ENCODE peak calls at places on chromosomes 16 and 17, in nine cellular contexts. A is foreskin keratinocyte; T is tibial nerve; M is CD8-positive, alpha-beta T cell; R is adrenal gland; E is psoas muscle; D is sigmoid colon; G is heart left ventricle; S is uterus. F is an unnamed sample.

GRCh38 chr16:80231888-80232287 is 308.9 kb upstream of the DYNLRB2 start:
- DNase-seq in R (no peak), M (no peak), S (no peak), E (no peak), A (peak; percentile 91), D (no peak), T (no peak), G (no peak), F (no peak)

GRCh38 chr17:45086865-45087495 is 25.9 kb downstream of the NMT1 start:
- DNase-seq in T (no peak), D (no peak), M (no peak), R (no peak), G (no peak), A (no peak), S (no peak), E (no peak), F (no peak)

GRCh38 chr17:45043268-45043681 is 8.2 kb downstream of the DCAKD start:
- DNase-seq in S (no peak), T (no peak), D (peak; percentile 79), M (no peak), G (peak; percentile 67), R (peak; percentile 87), E (no peak), A (peak; percentile 64), F (no peak)

GRCh38 chr16:2810651-2811050 is 6.4 kb upstream of the PRSS21 start:
- DNase-seq in S (no peak), D (peak; percentile 12), A (no peak), T (no peak), G (no peak), E (no peak), R (no peak), M (no peak), F (peak; percentile 36)

GRCh38 chr17:63497708-63498483 is 21.0 kb downstream of the ACE start:
- DNase-seq in T (no peak), S (no peak), M (no peak), R (no peak), E (no peak), D (no peak), G (no peak), A (no peak), F (no peak)

GRCh38 chr17:61239953-61240352 is 159.7 kb upstream of the TBX2 start:
- DNase-seq in T (no peak), A (no peak), E (no peak), M (no peak), R (no peak), D (no peak), S (no peak), G (no peak), F (no peak)

GRCh38 chr16:13134843-13135242 is 233.4 kb downstream of the SHISA9 start:
- DNase-seq in A (no peak), G (no peak), T (no peak), E (no peak), R (no peak), S (no peak), D (no peak), M (no peak), F (no peak)

GRCh38 chr17:59800530-59800942 is 92.2 kb downstream of the TUBD1 start:
- DNase-seq in A (no peak), E (no peak), G (no peak), S (no peak), D (no peak), M (no peak), T (no peak), R (no peak), F (no peak)

GRCh38 chr16:69942099-69942491 is 9.0 kb upstream of the CLEC18A start:
- DNase-seq in R (no peak), T (peak; percentile 11), D (no peak), G (no peak), M (no peak), S (no peak), A (no peak), E (peak; percentile 53), F (no peak)

GRCh38 chr16:70789231-70789926 is 11.6 kb downstream of the VAC14 start:
- DNase-seq in R (peak; percentile 12), D (peak; percentile 82), M (no peak), A (no peak), S (peak; percentile 86), E (peak; percentile 74), G (no peak), T (peak; percentile 93), F (no peak)

GRCh38 chr17:81279278-81280073 is 15.6 kb downstream of the SLC38A10 start:
- DNase-seq in E (no peak), D (no peak), A (no peak), R (no peak), T (no peak), M (no peak), S (no peak), G (peak; percentile 13), F (no peak)

GRCh38 chr16:12317856-12318591 is 341.5 kb downstream of the SNX29 start:
- DNase-seq in S (no peak), R (peak; percentile 10), M (no peak), G (no peak), D (no peak), A (peak; percentile 85), E (no peak), T (no peak), F (no peak)

GRCh38 chr17:49959183-49959935 is 9.6 kb upstream of the DLX4 start:
- DNase-seq in M (no peak), R (no peak), A (no peak), G (no peak), E (no peak), S (no peak), D (no peak), T (no peak), F (no peak)

GRCh38 chr16:85535352-85536072 is 77.6 kb upstream of the GSE1 start:
- DNase-seq in M (no peak), R (peak; percentile 29), S (no peak), G (no peak), D (peak; percentile 67), A (no peak), T (no peak), E (no peak), F (no peak)
- H3K27ac ChIP-seq in M (no peak overlapping the region), R (peak overlapping the region; percentile 18), S (no peak overlapping the region), G (peak overlapping the region; percentile 76), D (peak overlapping the region; percentile 78), A (no peak overlapping the region), T (no peak overlapping the region), E (peak overlapping the region; percentile 16), F (no peak overlapping the region)

GRCh38 chr17:77034677-77035424 is 105.9 kb upstream of the SEC14L1 start:
- DNase-seq in G (no peak), D (no peak), M (no peak), A (no peak), E (no peak), T (no peak), R (no peak), S (no peak), F (no peak)

GRCh38 chr17:77033892-77034404 is 106.8 kb upstream of the SEC14L1 start:
- DNase-seq in G (no peak), E (no peak), T (no peak), A (no peak), S (no peak), D (no peak), R (no peak), M (no peak), F (no peak)

GRCh38 chr17:77036136-77036840 is 104.5 kb upstream of the SEC14L1 start:
- DNase-seq in D (no peak), M (no peak), A (no peak), S (no peak), R (no peak), G (no peak), T (no peak), E (no peak), F (no peak)

GRCh38 chr17:77035526-77035925 is 105.2 kb upstream of the SEC14L1 start:
- DNase-seq in G (no peak), T (no peak), M (no peak), D (no peak), A (no peak), E (no peak), R (no peak), S (no peak), F (no peak)

DNA sequence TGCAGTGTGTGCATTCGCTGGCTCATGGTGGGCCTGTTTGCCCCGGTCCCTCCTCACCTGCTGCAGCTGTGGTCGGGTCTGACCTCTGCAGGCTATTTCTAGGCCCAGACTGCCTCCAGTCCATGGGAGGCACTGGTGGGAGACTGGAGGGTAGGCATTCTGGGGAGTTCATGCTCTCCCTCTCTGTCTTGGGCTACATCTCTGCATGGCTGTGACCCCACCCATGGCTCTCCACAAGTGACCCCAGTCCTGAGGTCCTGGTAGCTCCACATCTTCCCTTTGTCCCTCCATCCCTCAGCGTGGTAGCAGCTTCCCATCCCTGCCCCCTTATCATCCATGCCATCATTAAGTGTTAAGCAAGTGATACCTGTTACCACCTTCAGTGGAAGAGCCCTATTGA is 107.8 kb upstream of the SEC14L1 start:
- DNase-seq in R (no peak), T (no peak), D (no peak), E (no peak), A (no peak), M (no peak), S (no peak), G (no peak), F (no peak)
- H3K4me1 ChIP-seq in R (no peaks in the 10 kb centered on the region), T (no peaks in the 10 kb centered on the region), D (no peaks in the 10 kb centered on the region), E (no peaks in the 10 kb centered on the region), A (no peaks in the 10 kb centered on the region), M (no peaks in the 10 kb centered on the region), S (no peaks in the 10 kb centered on the region), G (no peaks in the 10 kb centered on the region), F (no peaks in the 10 kb centered on the region)

GRCh38 chr17:2755941-2756724 is 6.7 kb upstream of the CCDC92B start:
- DNase-seq in G (no peak), R (no peak), T (no peak), E (no peak), S (no peak), M (no peak), D (no peak), A (no peak), F (no peak)

GRCh38 chr17:2758870-2759269 is 9.4 kb upstream of the CCDC92B start:
- DNase-seq in A (no peak), D (no peak), E (no peak), R (no peak), T (no peak), M (no peak), G (no peak), S (no peak), F (no peak)
- TF ChIP-seq CTCF in A (no peak), D (no peak), E (no peak), R (no peak), T (no peak), M (no peak), G (no peak), S (no peak), F (no peak)

GRCh38 chr17:18182190-18182977 is 1.2 kb upstream of the ALKBH5 start:
- DNase-seq in G (peak; percentile 75), D (no peak), R (peak; percentile 72), T (no peak), S (peak; percentile 49), E (peak; percentile 61), A (no peak), M (no peak), F (no peak)

GRCh38 chr17:18184143-18185007 is 747 bp downstream of the ALKBH5 start:
- DNase-seq in D (peak; percentile 88), R (peak; percentile 65), A (no peak), T (peak; percentile 22), E (peak; percentile 81), S (peak; percentile 61), G (peak; percentile 60), M (peak; percentile 70), F (no peak)

GRCh38 chr17:18183334-18184142 is at the start of gene ALKBH5:
- DNase-seq in E (peak; percentile 98), A (peak; percentile 99), S (peak; percentile 99), T (peak; percentile 96), R (peak; percentile 99), M (peak; percentile 99), D (peak; percentile 99), G (peak; percentile 99), F (peak; percentile 98)

GRCh38 chr17:18181358-18181757 is 2.3 kb upstream of the ALKBH5 start:
- DNase-seq in T (no peak), A (no peak), S (peak; percentile 76), E (no peak), R (no peak), M (no peak), G (no peak), D (no peak), F (no peak)

GRCh38 chr17:18182978-18183333 is 672 bp upstream of the ALKBH5 start:
- DNase-seq in E (peak; percentile 96), G (peak; percentile 93), D (peak; percentile 92), A (no peak), T (peak; percentile 73), R (peak; percentile 86), S (peak; percentile 86), M (peak; percentile 91), F (peak; percentile 83)
- H3K27ac ChIP-seq in E (peak overlapping the region; percentile 96), G (peak overlapping the region; percentile 99), D (peak overlapping the region; percentile 99), A (peak overlapping the region; percentile 75), T (peak overlapping the region; percentile 98), R (peak overlapping the region; percentile 99), S (peak overlapping the region; percentile 96), M (peak overlapping the region; percentile 95), F (peak overlapping the region; percentile 78)

F was measured in RWPE2.